ENCODE peak calls at places on chromosomes 11 and 22, in eight cellular contexts. B, K, J, G, L, E, O and I are unnamed samples.

GRCh38 chr22:48755332-48755949 is 1072.2 kb downstream of the BRD1 start:
- DNase-seq in B (peak; percentile 33), E (no peak), L (no peak), J (no peak), O (no peak), K (no peak), G (no peak), I (no peak)

GRCh38 chr11:44315947-44316387 is 6.0 kb upstream of the ALX4 start:
- DNase-seq in J (peak; percentile 74), E (peak; percentile 31), L (no peak), G (peak; percentile 76), B (peak; percentile 78), O (no peak), K (peak; percentile 22), I (no peak)

GRCh38 chr22:49897015-49897684 is 21.1 kb downstream of the ALG12 start:
- DNase-seq in B (no peak), L (no peak), J (no peak), E (no peak), K (no peak), O (no peak), G (no peak), I (no peak)

GRCh38 chr11:119236891-119237290 is 30.8 kb downstream of the CBL start:
- DNase-seq in L (no peak), B (no peak), O (no peak), E (no peak), J (no peak), K (peak; percentile 84), G (peak; percentile 40), I (peak; percentile 60)

GRCh38 chr22:36280379-36280778 is 27.4 kb downstream of the APOL1 start:
- DNase-seq in B (no peak), J (no peak), E (no peak), G (no peak), O (peak; percentile 80), L (no peak), K (peak; percentile 26), I (no peak)

GRCh38 chr11:35144811-35145210 is 5.8 kb downstream of the CD44 start:
- DNase-seq in E (no peak), L (no peak), J (no peak), G (peak; percentile 62), O (no peak), K (peak; percentile 72), B (no peak), I (peak; percentile 58)

GRCh38 chr11:65854161-65854592 is 3.8 kb downstream of the CFL1 start:
- DNase-seq in J (peak; percentile 1), K (no peak), L (no peak), O (no peak), E (no peak), G (no peak), B (no peak), I (no peak)

GRCh38 chr22:45459235-45459634 is 43.4 kb upstream of the FBLN1 start:
- DNase-seq in L (no peak), O (no peak), G (no peak), J (no peak), K (no peak), B (no peak), E (no peak), I (no peak)

GRCh38 chr22:49155809-49156580 is 671.7 kb downstream of the BRD1 start:
- DNase-seq in K (no peak), B (no peak), J (no peak), O (no peak), L (no peak), G (no peak), E (no peak), I (no peak)

GRCh38 chr11:105149477-105149876 is 9.9 kb upstream of the CARD18 start:
- DNase-seq in L (no peak), B (no peak), E (peak; percentile 40), G (no peak), K (no peak), J (no peak), O (no peak), I (no peak)

GRCh38 chr11:2802389-2803185 is 83.0 kb downstream of the CDKN1C start:
- DNase-seq in K (no peak), B (peak; percentile 26), E (no peak), J (no peak), L (no peak), O (no peak), G (no peak), I (no peak)

GRCh38 chr11:42913731-42914130 is 398.1 kb upstream of the API5 start:
- DNase-seq in L (peak; percentile 2), J (no peak), B (no peak), G (no peak), K (no peak), E (no peak), O (no peak), I (no peak)

GRCh38 chr11:6995703-6996102 is 24.4 kb downstream of the ZNF214 start:
- DNase-seq in K (no peak), J (no peak), B (no peak), O (no peak), E (no peak), L (no peak), G (no peak), I (no peak)

GRCh38 chr11:47259178-47259977 is 1.6 kb downstream of the NR1H3 start:
- DNase-seq in E (no peak), K (peak; percentile 30), J (peak; percentile 75), L (no peak), G (peak; percentile 44), B (peak; percentile 93), O (peak; percentile 61), I (no peak)

DNA sequence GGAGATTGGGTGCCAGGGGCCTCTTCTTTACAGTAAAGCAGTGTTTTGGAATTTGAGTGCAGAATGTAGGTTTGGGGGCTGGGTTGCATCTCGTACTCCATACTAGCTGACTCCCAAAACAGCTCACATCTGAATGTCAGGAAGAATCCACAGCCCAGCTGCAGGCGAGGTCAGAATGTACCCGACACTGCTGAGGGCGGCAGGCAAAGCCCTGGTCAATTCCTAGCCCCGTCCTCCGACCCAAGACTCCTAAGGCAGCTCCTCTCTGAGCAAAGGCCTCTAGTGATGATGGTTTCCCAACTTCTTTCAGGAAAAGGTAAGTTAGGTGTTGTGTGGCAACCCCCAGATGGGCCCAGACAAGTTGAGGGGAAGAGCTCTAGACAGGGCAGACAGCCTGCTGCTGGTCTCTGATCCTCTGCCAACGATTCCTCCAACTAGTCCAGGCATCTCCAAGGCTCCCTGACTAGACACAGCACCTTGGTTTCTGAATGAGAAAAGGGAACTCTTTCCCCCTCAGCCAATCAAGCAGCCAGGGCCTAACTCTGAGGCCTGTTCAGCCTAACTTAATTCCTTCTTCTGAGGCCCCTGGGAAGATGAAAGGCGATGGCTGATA is 8.6 kb downstream of the LARGE2 start:
- DNase-seq in B (no peak), O (no peak), K (no peak), E (peak; percentile 97), G (no peak), J (no peak), L (no peak), I (no peak)
- H3K4me3 ChIP-seq in B (no peak overlapping the region), O (no peak overlapping the region), K (no peak overlapping the region), E (no peak overlapping the region), G (no peak overlapping the region), J (no peak overlapping the region), L (no peak overlapping the region), I (no peak overlapping the region)

GRCh38 chr11:74936087-74936486 is 12.8 kb downstream of the XRRA1 start:
- DNase-seq in K (no peak), G (no peak), J (no peak), E (no peak), L (no peak), O (no peak), B (no peak), I (no peak)

GRCh38 chr11:74935285-74935684 is 13.6 kb downstream of the XRRA1 start:
- DNase-seq in L (no peak), J (no peak), E (no peak), O (no peak), K (no peak), G (no peak), B (no peak), I (no peak)

GRCh38 chr11:74932797-74933196 is 16.1 kb downstream of the XRRA1 start:
- DNase-seq in O (no peak), B (no peak), L (no peak), K (peak; percentile 95), E (peak; percentile 85), G (no peak), J (no peak), I (peak; percentile 38)

GRCh38 chr11:74932169-74932568 is 16.7 kb downstream of the XRRA1 start:
- DNase-seq in J (no peak), G (no peak), B (no peak), E (peak; percentile 61), O (no peak), K (peak; percentile 84), L (no peak), I (peak; percentile 79)

DNA sequence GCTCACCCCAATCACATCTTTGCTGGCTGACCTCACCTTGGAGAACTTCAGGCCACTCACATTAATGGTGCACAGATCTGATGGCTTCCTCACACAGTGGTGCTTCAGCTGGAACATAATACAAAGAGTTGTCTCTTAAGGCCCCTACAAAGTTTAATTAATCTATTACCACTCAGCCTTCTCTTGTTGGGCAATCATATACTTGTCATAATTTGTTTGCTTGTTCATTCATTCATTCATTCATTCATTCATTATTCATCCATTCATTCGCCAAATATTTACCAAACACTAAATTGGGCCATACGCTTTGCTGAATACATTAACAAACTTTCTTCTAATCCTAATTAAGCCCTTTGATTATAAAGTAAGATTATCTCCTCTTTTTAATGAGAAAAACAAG is 15.1 kb downstream of the XRRA1 start:
- DNase-seq in L (no peak), O (no peak), B (no peak), K (no peak), E (no peak), G (no peak), J (no peak), I (no peak)
- H3K9ac ChIP-seq in L (no peak overlapping the region), O (no peak overlapping the region), B (no peak overlapping the region), K (no peak overlapping the region), E (no peak overlapping the region), G (no peak overlapping the region), J (no peak overlapping the region), I (no peak overlapping the region)

GRCh38 chr11:121455115-121455514 is 2.3 kb upstream of the SORL1-AS1 start:
- DNase-seq in E (no peak), J (no peak), L (no peak), O (no peak), B (no peak), G (no peak), K (no peak), I (no peak)
- H3K4me3 ChIP-seq in E (no peak overlapping the region), J (no peak overlapping the region), L (peak overlapping the region; percentile 71), O (no peak overlapping the region), B (no peak overlapping the region), G (no peak overlapping the region), K (no peak overlapping the region), I (no peak overlapping the region)

GRCh38 chr22:44365832-44366231 is 53.1 kb upstream of the SHISAL1 start:
- DNase-seq in L (no peak), K (no peak), J (no peak), O (no peak), B (peak; percentile 31), G (no peak), E (no peak), I (no peak)

GRCh38 chr22:44365196-44365802 is 52.5 kb upstream of the SHISAL1 start:
- DNase-seq in L (no peak), E (no peak), K (no peak), G (no peak), O (no peak), J (no peak), B (peak; percentile 45), I (peak; percentile 29)

GRCh38 chr22:44368611-44369010 is 55.9 kb upstream of the SHISAL1 start:
- DNase-seq in G (no peak), B (no peak), L (no peak), O (no peak), J (no peak), K (no peak), E (no peak), I (no peak)

GRCh38 chr22:44364750-44365118 is 52.0 kb upstream of the SHISAL1 start:
- DNase-seq in K (no peak), E (no peak), O (no peak), L (no peak), G (no peak), B (peak; percentile 41), J (no peak), I (no peak)

GRCh38 chr22:44366372-44367310 is 53.9 kb upstream of the SHISAL1 start:
- DNase-seq in J (no peak), G (no peak), L (no peak), E (no peak), B (peak; percentile 28), O (no peak), K (peak; percentile 20), I (peak; percentile 10)
- H3K9ac ChIP-seq in J (no peak overlapping the region), G (no peak overlapping the region), L (no peak overlapping the region), E (no peak overlapping the region), B (no peak overlapping the region), O (no peak overlapping the region), K (no peak overlapping the region), I (no peak overlapping the region)